ENCODE peak calls at places on chromosomes 5 and 9, in six cellular contexts. S, F, G, N, U and W are unnamed samples.

GRCh38 chr5:126543009-126543408 is 52.0 kb downstream of the ALDH7A1 start:
- DNase-seq in S (no peak), F (no peak), G (no peak), N (no peak), U (no peak), W (no peak)

GRCh38 chr5:166117062-166117743 is 2174.2 kb upstream of the WWC1 start:
- DNase-seq in S (no peak), F (no peak), G (no peak), N (no peak), U (no peak), W (no peak)

GRCh38 chr9:124320062-124320973 is 62.6 kb downstream of the NEK6 start:
- DNase-seq in S (peak), F (peak), G (peak), N (no peak), U (peak), W (peak)

GRCh38 chr5:132263548-132264261 is 6.2 kb downstream of the PDLIM4 start:
- DNase-seq in S (no peak), F (peak), G (no peak), N (no peak), U (peak), W (no peak)

GRCh38 chr5:177134653-177135225 is 1.2 kb downstream of the NSD1 start:
- DNase-seq in S (no peak), F (no peak), G (no peak), N (no peak), U (no peak), W (peak)

GRCh38 chr5:6402939-6403338 is 24.6 kb upstream of the MED10 start:
- DNase-seq in S (no peak), F (no peak), G (no peak), N (peak), U (no peak), W (peak)

GRCh38 chr9:114209151-114209550 is 53.8 kb downstream of the COL27A1 start:
- DNase-seq in S (no peak), F (no peak), G (no peak), N (no peak), U (no peak), W (no peak)

GRCh38 chr9:95075700-95076099 is 241.8 kb downstream of the FANCC start:
- DNase-seq in S (no peak), F (no peak), G (no peak), N (no peak), U (no peak), W (no peak)

GRCh38 chr9:130172161-130172857 is at the start of gene NCS1:
- DNase-seq in S (no peak), F (peak), G (peak), N (no peak), U (peak), W (peak)

GRCh38 chr9:137319976-137320551 is 18.0 kb upstream of the NRARP start:
- DNase-seq in S (no peak), F (no peak), G (no peak), N (no peak), U (peak), W (no peak)

GRCh38 chr9:4035809-4036208 is 264.1 kb downstream of the GLIS3 start:
- DNase-seq in S (no peak), F (no peak), G (no peak), N (no peak), U (no peak), W (no peak)

DNA sequence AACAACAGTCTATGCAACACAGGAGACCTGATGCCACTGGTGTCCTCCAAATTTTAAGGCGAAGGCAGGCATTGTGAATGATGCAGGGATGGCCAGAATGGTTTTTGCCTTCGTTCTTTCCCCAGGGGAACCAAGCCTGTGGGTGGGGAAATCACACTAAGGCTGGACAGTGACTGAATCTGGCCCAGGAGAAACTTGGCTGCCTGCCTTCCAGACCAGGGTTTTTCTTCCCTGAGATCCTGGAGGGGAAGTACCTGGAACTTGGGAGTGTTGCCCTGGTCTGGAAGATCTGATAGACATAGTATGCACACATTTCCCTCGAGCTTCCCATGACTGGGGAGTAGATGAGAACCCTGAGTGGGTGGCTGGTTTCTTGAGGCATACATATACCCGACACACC is 699 bp upstream of the IL11RA start:
- DNase-seq in S (no peak), F (no peak), G (no peak), N (no peak), U (no peak), W (no peak)
- H3K4me3 ChIP-seq in S (peak), F (peak), G (peak), N (no peak), U (peak), W (no peak)

GRCh38 chr5:61599370-61600140 is 267.5 kb downstream of the ZSWIM6 start:
- DNase-seq in S (peak), F (peak), G (no peak), N (no peak), U (no peak), W (no peak)
- TF ChIP-seq MAX in S (no peak), F (peak), G (no peak), N (no peak), U (no peak), W (no peak)

GRCh38 chr9:121599186-121599871 is 52.1 kb upstream of the DAB2IP start:
- DNase-seq in S (peak), F (peak), G (peak), N (no peak), U (no peak), W (peak)

GRCh38 chr9:121596515-121596914 is 54.9 kb upstream of the DAB2IP start:
- DNase-seq in S (no peak), F (no peak), G (no peak), N (no peak), U (no peak), W (no peak)

GRCh38 chr9:121598167-121599000 is 53.0 kb upstream of the DAB2IP start:
- DNase-seq in S (no peak), F (no peak), G (peak), N (no peak), U (no peak), W (no peak)

GRCh38 chr9:121599872-121600585 is 51.4 kb upstream of the DAB2IP start:
- DNase-seq in S (no peak), F (no peak), G (no peak), N (no peak), U (no peak), W (no peak)

DNA sequence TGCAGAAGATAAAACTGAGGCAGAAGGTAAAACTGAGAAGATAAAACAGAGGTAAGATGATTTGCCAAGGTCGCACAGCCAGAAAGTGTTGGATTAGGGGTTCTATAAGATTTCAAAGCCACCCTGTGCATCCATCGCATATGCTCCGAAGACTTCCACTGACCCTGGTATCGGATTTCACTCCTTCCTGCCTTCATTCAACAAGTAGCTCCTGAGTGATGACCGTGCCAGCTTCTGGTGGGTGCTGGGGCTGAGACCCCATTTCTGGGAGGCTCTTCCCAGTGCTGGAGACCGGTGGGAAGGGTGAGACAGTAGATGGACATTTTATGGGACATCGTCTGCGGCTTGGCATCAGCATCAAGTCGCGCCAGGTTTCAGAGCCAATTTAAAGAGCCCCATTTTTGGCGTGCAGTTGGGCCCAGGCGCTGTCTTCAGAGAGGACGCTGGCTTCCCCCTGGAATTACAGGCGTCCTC is 53.7 kb upstream of the DAB2IP start:
- DNase-seq in S (no peak), F (no peak), G (no peak), N (no peak), U (no peak), W (no peak)
- H3K4me3 ChIP-seq in S (no peak), F (no peak), G (peak), N (no peak), U (no peak), W (no peak)

GRCh38 chr9:75372499-75373268 is 284.4 kb downstream of the OSTF1 start:
- DNase-seq in S (no peak), F (no peak), G (no peak), N (no peak), U (no peak), W (no peak)

DNA sequence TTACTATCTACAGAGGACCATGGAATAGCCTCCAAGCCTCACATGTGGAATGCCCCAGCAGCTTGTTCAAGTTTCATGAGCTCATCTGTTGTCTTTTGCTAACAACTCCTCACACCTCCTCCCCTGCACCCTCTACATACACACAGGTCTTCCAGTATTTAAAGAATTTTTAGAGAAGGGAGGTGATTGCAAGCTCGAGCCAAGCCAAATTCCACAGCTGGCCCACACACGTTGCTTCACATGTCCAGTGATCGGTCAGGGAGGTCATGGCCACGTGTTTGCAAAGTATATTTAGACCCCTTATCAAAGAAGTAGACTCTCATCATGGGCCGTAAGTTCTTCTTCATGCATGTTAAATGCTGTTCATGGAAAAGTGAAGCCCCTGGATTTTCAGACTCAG is 281.7 kb downstream of the OSTF1 start:
- DNase-seq in S (no peak), F (peak), G (no peak), N (no peak), U (no peak), W (no peak)
- TF ChIP-seq MAX in S (no peak), F (no peak), G (no peak), N (no peak), U (no peak), W (no peak)

GRCh38 chr5:149907828-149908227 is 36.8 kb downstream of the PDE6A start:
- DNase-seq in S (no peak), F (no peak), G (no peak), N (no peak), U (no peak), W (no peak)
- H3K4me3 ChIP-seq in S (no peak), F (no peak), G (no peak), N (no peak), U (no peak), W (no peak)

DNA sequence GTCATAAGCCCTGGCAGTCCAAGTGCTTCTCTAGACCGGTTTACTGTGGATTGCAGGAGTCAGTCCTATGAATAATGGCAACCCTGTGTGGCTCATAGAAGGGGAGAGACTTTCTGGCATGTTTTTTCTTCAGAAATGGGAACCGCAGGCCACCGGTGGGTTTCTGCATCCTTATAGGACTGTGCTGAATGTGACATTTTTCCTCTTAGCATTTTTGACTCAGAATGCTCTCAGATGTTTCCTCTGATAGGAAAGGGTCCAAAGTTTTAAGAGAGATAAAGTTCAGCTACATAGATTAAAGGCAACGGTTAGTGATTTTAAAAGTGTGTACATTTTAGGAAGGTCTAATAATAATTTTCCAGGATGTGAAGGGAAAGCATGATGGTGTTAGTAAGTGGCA is 6.3 kb downstream of the DAPK1 start:
- DNase-seq in S (peak), F (no peak), G (no peak), N (no peak), U (no peak), W (no peak)
- TF ChIP-seq MAX in S (no peak), F (no peak), G (no peak), N (no peak), U (no peak), W (no peak)

GRCh38 chr5:62695274-62695673 is 116.7 kb downstream of the LRRC70 start:
- DNase-seq in S (no peak), F (no peak), G (no peak), N (no peak), U (no peak), W (no peak)
- H3K4me3 ChIP-seq in S (no peak), F (no peak), G (no peak), N (no peak), U (no peak), W (no peak)

GRCh38 chr9:72363226-72363625 is 1.8 kb downstream of the ZFAND5 start:
- DNase-seq in S (no peak), F (peak), G (no peak), N (no peak), U (no peak), W (no peak)

GRCh38 chr9:72361227-72361626 is 3.8 kb downstream of the ZFAND5 start:
- DNase-seq in S (no peak), F (no peak), G (no peak), N (no peak), U (no peak), W (no peak)

GRCh38 chr9:72362118-72362531 is 2.9 kb downstream of the ZFAND5 start:
- DNase-seq in S (peak), F (peak), G (no peak), N (no peak), U (no peak), W (no peak)

GRCh38 chr9:72363908-72364678 is 915 bp downstream of the ZFAND5 start:
- DNase-seq in S (peak), F (peak), G (no peak), N (no peak), U (peak), W (peak)

DNA sequence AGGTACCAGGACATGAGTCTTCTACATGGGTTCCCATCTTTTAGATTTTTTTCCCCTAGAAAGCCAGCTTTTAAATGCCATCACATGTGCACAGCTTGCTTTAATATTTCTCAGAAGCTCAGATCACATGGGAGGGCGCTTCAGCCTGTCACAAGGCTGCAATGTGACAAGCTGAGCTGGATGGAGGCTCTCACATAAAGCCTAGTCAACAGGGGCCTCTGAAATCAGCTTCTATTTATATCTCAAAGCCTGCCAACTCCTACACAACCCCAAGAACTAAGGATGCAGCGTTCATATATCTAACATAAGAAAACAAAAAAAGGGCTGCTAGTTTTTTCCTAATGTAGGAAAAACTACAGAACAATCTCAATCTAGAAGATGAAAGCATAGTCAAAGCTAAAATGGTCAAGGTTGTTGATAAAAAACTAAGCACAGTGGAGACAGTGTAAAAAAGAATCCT is 2.3 kb downstream of the ZFAND5 start:
- DNase-seq in S (peak), F (peak), G (no peak), N (peak), U (peak), W (peak)
- TF ChIP-seq MAX in S (peak), F (peak), G (peak), N (peak), U (no peak), W (peak)